ENCODE peak calls at places on chromosomes 13 and 19, in nine cellular contexts. E is Panc1, R is GM23338, N is A549, A is GM12878, H is SK-N-SH, T is HCT116, V is K562, Q is HepG2. U is an unnamed sample.

GRCh38 chr19:35908977-35909683 is 1.0 kb upstream of the TYROBP start:
- DNase-seq in N (no peak), T (no peak), H (no peak), E (no peak), V (peak), Q (no peak), A (no peak), R (no peak), U (peak)

GRCh38 chr19:40424637-40425449 is 949 bp downstream of the SERTAD1 start:
- DNase-seq in H (no peak), A (no peak), E (no peak), T (no peak), N (no peak), Q (no peak), R (peak), V (peak), U (no peak)

GRCh38 chr19:29576761-29577661 is 29.1 kb upstream of the POP4 start:
- DNase-seq in T (no peak), H (no peak), Q (no peak), N (no peak), A (peak), R (no peak), V (no peak), E (no peak), U (no peak)

GRCh38 chr13:41827507-41828213 is 133.2 kb downstream of the VWA8 start:
- DNase-seq in A (no peak), Q (no peak), R (no peak), T (peak), H (no peak), E (peak), N (peak), V (no peak), U (no peak)

GRCh38 chr13:52348081-52348480 is 57.9 kb downstream of the THSD1 start:
- DNase-seq in R (no peak), E (no peak), A (no peak), T (peak), V (no peak), Q (no peak), N (no peak), H (no peak), U (no peak)

GRCh38 chr13:75650991-75651390 is 14.9 kb downstream of the LMO7 start:
- DNase-seq in E (no peak), A (no peak), V (no peak), N (no peak), T (no peak), Q (no peak), R (no peak), H (no peak), U (no peak)

GRCh38 chr13:97212540-97213146 is 9.5 kb upstream of the MBNL2 start:
- DNase-seq in R (peak), H (no peak), Q (no peak), V (no peak), N (peak), T (no peak), E (no peak), A (no peak), U (no peak)

GRCh38 chr13:22061371-22061805 is 390.5 kb downstream of the FGF9 start:
- DNase-seq in A (peak), Q (no peak), E (no peak), V (no peak), R (peak), T (no peak), H (no peak), N (no peak), U (no peak)

GRCh38 chr13:50415428-50415827 is 400.2 kb downstream of the KCNRG start:
- DNase-seq in T (no peak), E (no peak), Q (no peak), H (no peak), V (no peak), R (no peak), N (no peak), A (no peak), U (no peak)

GRCh38 chr19:48364564-48365363 is 597 bp downstream of the SYNGR4 start:
- DNase-seq in Q (no peak), H (no peak), R (no peak), A (no peak), T (no peak), V (no peak), N (no peak), E (no peak), U (no peak)

DNA sequence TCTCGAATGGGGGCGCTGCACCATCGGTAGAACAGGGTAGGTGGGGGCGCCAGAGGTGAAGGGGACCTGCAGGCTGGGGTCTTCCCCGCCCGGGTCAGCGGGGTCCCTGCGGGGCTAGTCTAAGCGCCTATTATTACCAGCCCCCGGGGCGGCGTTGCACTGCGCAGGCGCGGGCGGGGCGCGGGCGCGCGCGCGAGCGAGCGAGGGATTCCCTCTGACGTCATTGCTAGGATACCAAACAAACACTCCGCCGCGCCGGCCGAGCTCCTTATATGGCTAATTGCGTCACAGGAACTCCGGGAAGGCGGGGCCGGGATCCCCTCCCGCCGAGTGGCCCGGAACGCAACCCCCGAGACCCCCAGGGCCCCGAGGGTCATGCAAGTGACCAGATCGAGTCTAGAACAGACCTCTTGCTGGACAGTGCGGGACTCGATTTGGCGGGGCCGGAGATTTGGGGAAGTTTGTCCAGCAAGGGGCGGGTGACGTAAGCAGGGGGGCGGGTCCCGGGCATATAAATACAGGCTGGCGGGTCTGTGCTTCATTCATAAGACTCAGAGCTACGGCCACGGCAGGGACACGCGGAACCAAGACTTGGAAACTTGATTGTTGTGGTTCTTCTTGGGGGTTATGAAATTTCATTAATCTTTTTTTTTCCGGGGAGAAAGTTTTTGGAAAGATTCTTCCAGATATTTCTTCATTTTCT is at the start of gene FOSB:
- DNase-seq in N (peak), Q (peak), A (no peak), H (peak), V (peak), R (peak), T (peak), E (no peak), U (no peak)
- TF ChIP-seq REST in N (peak), Q (no peak), A (no peak), H (no peak), V (peak), R (no peak), T (no peak), E (no peak), U (peak)

GRCh38 chr13:110565296-110565695 is 3.8 kb upstream of the RAB20 start:
- DNase-seq in T (no peak), E (no peak), V (no peak), R (peak), Q (no peak), H (no peak), N (no peak), A (no peak), U (no peak)
- TF ChIP-seq CTCF in T (peak), E (no peak), V (no peak), R (peak), Q (no peak), H (no peak), N (no peak), A (peak), U (no peak)

GRCh38 chr13:58480011-58480410 is 848.5 kb downstream of the PCDH17 start:
- DNase-seq in H (no peak), A (no peak), Q (no peak), T (no peak), V (no peak), R (no peak), N (no peak), E (no peak), U (no peak)
- TF ChIP-seq REST in H (no peak), A (no peak), Q (no peak), T (no peak), V (no peak), R (no peak), N (no peak), E (no peak), U (no peak)

GRCh38 chr19:15252398-15253018 is 20.3 kb upstream of the EPHX3 start:
- DNase-seq in Q (no peak), H (no peak), V (no peak), T (no peak), R (peak), N (no peak), E (no peak), A (no peak), U (peak)
- TF ChIP-seq CTCF in Q (peak), H (peak), V (peak), T (peak), R (peak), N (peak), E (peak), A (peak), U (no peak)